ENCODE peak calls at places on chromosomes 5 and 9, in five cellular contexts. L, C, E, K and A are unnamed samples. For H3K4me1 and H3K27me3, the result is how much of the 10 kb centered on the place peaks cover.

GRCh38 chr9:88224938-88225337 is 86.7 kb upstream of the SPATA31C2 start:
- DNase-seq in L (no peak), C (no peak), E (no peak), K (no peak), A (no peak)

GRCh38 chr5:31291323-31291854 is 97.9 kb downstream of the CDH6 start:
- DNase-seq in L (peak), C (no peak), E (no peak), K (no peak), A (no peak)

GRCh38 chr5:2686725-2687124 is 64.8 kb downstream of the IRX2 start:
- DNase-seq in L (no peak), C (no peak), E (no peak), K (no peak), A (no peak)

GRCh38 chr9:137299938-137300337 is 2.1 kb downstream of the NRARP start:
- DNase-seq in L (no peak), C (peak), E (no peak), K (no peak), A (no peak)

GRCh38 chr5:106121972-106122605 is 1548.6 kb downstream of the EFNA5 start:
- DNase-seq in L (peak), C (peak), E (peak), K (no peak), A (no peak)

GRCh38 chr5:73444499-73445432 is 3.8 kb downstream of the FOXD1 start:
- DNase-seq in L (peak), C (no peak), E (no peak), K (no peak), A (no peak)

GRCh38 chr5:72082048-72082447 is 25.2 kb upstream of the MAP1B start:
- DNase-seq in L (no peak), C (no peak), E (no peak), K (no peak), A (no peak)

GRCh38 chr5:178739452-178740180 is 9.2 kb upstream of the ZNF354A start:
- DNase-seq in L (no peak), C (no peak), E (no peak), K (no peak), A (no peak)

GRCh38 chr5:72658161-72658560 is 151.0 kb upstream of the ZNF366 start:
- DNase-seq in L (no peak), C (no peak), E (no peak), K (no peak), A (no peak)

GRCh38 chr9:34403554-34404380 is 27.1 kb upstream of the MYORG start:
- DNase-seq in L (no peak), C (peak), E (peak), K (peak), A (peak)

GRCh38 chr5:11617080-11617479 is 287.2 kb downstream of the CTNND2 start:
- DNase-seq in L (no peak), C (no peak), E (no peak), K (no peak), A (no peak)

GRCh38 chr9:27407491-27407890 is 110.5 kb upstream of the EQTN start:
- DNase-seq in L (no peak), C (no peak), E (no peak), K (no peak), A (no peak)

GRCh38 chr5:141780240-141780951 is 97.8 kb downstream of the PCDH1 start:
- DNase-seq in L (no peak), C (no peak), E (no peak), K (no peak), A (no peak)

GRCh38 chr5:120779674-120780073 is 315.6 kb downstream of the PRR16 start:
- DNase-seq in L (no peak), C (no peak), E (no peak), K (no peak), A (no peak)

GRCh38 chr9:70121818-70122436 is 78.3 kb downstream of the MAMDC2 start:
- DNase-seq in L (no peak), C (no peak), E (no peak), K (no peak), A (no peak)

GRCh38 chr9:91954841-91955471 is 4.9 kb upstream of the ROR2 start:
- DNase-seq in L (no peak), C (peak), E (peak), K (peak), A (no peak)

GRCh38 chr5:398475-399295 is 44.3 kb upstream of the EXOC3 start:
- DNase-seq in L (peak), C (no peak), E (peak), K (no peak), A (peak)

GRCh38 chr5:80959138-80959537 is 1.0 kb upstream of the RASGRF2 start:
- DNase-seq in L (no peak), C (no peak), E (no peak), K (no peak), A (no peak)

GRCh38 chr5:78927657-78928282 is 57.3 kb downstream of the ARSB start:
- DNase-seq in L (no peak), C (no peak), E (peak), K (no peak), A (no peak)

GRCh38 chr5:132500931-132501628 is 10.5 kb upstream of the IRF1 start:
- DNase-seq in L (no peak), C (peak), E (peak), K (peak), A (no peak)

GRCh38 chr5:171420429-171421231 is 1.2 kb downstream of the FGF18 start:
- DNase-seq in L (no peak), C (peak), E (peak), K (peak), A (peak)

GRCh38 chr5:118611332-118611945 is 376.9 kb downstream of the DTWD2 start:
- DNase-seq in L (no peak), C (peak), E (peak), K (no peak), A (no peak)

GRCh38 chr5:103587185-103587748 is 24.7 kb upstream of the NUDT12 start:
- DNase-seq in L (no peak), C (no peak), E (peak), K (no peak), A (no peak)

GRCh38 chr5:171207256-171207866 is 101.7 kb upstream of the TLX3 start:
- DNase-seq in L (no peak), C (peak), E (peak), K (peak), A (no peak)

GRCh38 chr5:131268758-131269370 is 5.0 kb downstream of the CDC42SE2 start:
- DNase-seq in L (no peak), C (no peak), E (no peak), K (no peak), A (no peak)

GRCh38 chr5:131263648-131264452 is at the start of gene CDC42SE2:
- DNase-seq in L (peak), C (peak), E (peak), K (peak), A (peak)

GRCh38 chr5:131262953-131263541 is 806 bp upstream of the CDC42SE2 start:
- DNase-seq in L (no peak), C (no peak), E (no peak), K (no peak), A (no peak)

GRCh38 chr5:131264453-131265200 is 774 bp downstream of the CDC42SE2 start:
- DNase-seq in L (peak), C (peak), E (peak), K (no peak), A (no peak)

GRCh38 chr5:131265318-131265803 is 1.5 kb downstream of the CDC42SE2 start:
- DNase-seq in L (no peak), C (no peak), E (peak), K (no peak), A (no peak)
- H3K4me1 ChIP-seq in L (half or more), C (under half), E (under half), K (under half), A (under half)

GRCh38 chr9:97852399-97853055 is 499 bp upstream of the FOXE1 start:
- DNase-seq in L (no peak), C (no peak), E (no peak), K (no peak), A (peak)
- H3K27me3 ChIP-seq in L (half or more), C (half or more), E (half or more), K (half or more), A (under half)

GRCh38 chr9:112396416-112396815 is 16.5 kb downstream of the HSDL2 start:
- DNase-seq in L (no peak), C (no peak), E (no peak), K (no peak), A (no peak)

GRCh38 chr9:112403802-112404201 is 23.9 kb downstream of the HSDL2 start:
- DNase-seq in L (no peak), C (no peak), E (no peak), K (no peak), A (no peak)

GRCh38 chr9:112396872-112397271 is 17.0 kb downstream of the HSDL2 start:
- DNase-seq in L (no peak), C (no peak), E (no peak), K (no peak), A (no peak)

GRCh38 chr9:112404367-112404979 is 24.6 kb downstream of the HSDL2 start:
- DNase-seq in L (no peak), C (no peak), E (no peak), K (no peak), A (no peak)

DNA sequence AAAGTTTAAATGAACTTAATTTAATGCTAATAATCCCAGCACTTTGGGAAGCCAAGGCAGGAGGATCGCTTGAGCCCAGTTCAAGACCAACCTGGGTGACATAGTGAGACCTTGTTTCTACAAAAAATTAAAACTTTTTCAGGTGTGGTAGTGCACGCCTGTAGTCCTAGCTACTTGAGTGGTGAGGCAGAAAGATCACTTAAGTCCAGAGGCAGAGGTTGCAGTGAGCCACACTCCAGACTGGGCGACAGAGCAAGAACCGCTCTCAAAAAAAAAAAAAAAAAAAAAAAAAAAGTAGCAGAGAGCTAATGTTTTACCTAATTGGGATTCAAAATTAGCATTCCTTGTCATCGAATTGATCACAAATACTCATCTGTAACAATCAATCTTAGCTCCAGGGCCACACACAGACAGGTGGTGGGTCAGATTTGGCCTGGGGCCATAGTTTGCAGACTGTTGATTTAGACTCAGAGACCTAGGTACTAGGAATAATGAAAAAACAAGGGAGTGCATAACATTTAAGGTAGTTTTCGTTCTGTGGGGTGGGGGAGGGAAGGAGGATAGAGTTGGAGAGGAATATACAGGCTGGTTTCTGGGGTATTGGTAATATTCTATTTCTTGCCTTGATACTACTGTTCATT is 21.4 kb downstream of the HSDL2 start:
- DNase-seq in L (no peak), C (no peak), E (no peak), K (no peak), A (no peak)
- H3K27ac ChIP-seq in L (no peak), C (no peak), E (no peak), K (no peak), A (no peak)

DNA sequence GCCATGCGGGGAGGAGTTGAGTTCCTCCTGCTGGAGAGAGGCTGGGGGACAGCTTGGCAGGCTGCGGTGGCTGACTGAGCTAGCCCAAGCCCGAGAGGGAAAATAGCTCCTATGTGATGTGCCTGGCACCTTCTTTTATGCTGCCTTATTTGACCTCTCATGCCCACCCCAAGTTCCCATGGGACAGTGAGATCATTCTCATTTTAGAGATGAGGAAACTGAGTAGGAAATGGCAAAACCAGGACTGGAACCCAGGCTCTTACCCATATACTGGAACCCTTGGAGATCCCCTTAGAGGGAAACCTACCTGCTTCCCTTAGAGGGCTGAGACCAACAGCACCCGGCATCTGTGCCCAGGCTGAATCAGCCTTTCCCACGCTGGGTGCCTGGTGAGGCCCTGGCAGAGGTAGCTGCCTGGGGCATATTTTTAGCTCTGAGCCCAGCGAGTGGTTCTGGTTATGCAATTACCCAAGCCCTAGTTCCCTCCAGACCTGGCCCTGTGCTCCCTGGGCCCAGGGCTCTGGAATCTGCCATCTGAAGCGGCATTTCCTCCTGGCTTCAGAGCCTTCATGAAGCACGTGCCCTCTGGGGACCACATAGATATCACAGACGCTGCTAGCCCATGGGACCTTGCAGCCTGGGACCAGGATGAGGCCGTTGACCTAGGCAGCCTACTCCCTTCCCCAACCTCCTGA is 23.6 kb downstream of the COL27A1 start:
- DNase-seq in L (no peak), C (no peak), E (no peak), K (no peak), A (peak)
- H3K4me1 ChIP-seq in L (under half), C (under half), E (under half), K (under half), A (half or more)

DNA sequence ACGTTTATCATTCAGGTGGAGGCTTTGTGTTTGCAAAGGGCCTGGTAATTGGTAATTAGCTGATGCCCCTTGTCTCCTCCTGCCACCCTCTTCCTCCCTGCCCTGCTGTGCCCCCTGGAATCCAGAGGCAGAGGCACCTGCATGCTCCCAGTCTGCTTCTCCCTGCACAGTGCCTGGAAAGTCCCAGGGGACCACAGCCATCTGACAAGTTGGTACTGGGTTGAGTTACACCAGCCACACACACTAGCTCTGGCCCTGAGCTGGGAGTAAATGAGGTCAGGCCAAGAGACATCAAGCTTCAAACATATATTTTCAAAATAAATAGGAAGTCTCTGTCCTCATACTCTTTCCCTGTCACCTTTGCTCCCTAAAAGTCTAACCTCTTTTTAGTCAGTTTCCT is 56.3 kb downstream of the INSYN2B start:
- DNase-seq in L (no peak), C (no peak), E (no peak), K (no peak), A (no peak)
- H3K27me3 ChIP-seq in L (under half), C (under half), E (under half), K (under half), A (under half)

DNA sequence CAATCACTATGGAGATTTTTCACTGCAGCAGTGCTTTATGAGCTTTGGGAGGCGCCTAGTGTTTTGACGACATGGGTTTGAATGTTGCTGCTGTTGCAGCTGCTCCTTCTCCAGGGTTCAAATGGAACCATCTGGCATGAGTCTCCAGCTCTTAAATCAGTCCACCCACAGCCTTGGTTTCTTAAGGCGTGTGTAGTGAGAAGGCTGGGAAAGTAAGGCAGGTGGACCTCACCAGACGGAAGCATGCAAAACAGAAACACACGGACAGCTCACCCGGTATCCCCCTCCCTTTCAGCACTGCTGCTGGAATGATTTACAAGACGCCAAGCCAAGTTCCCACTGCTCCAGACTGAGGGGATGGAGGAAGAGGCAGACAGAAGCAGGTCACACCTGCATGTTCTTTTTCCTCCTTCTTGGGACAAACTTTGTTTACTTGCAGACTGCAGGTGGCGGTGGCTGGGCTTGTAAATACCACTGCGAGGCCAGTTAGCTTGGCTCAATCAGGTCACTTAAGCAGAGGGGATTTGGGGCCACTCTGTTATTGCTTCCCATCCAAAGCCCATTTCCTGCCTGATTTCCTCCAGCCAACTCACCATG is 47.4 kb downstream of the ADAM19 start:
- DNase-seq in L (no peak), C (no peak), E (peak), K (no peak), A (peak)
- H3K27ac ChIP-seq in L (no peak), C (no peak), E (no peak), K (no peak), A (no peak)

DNA sequence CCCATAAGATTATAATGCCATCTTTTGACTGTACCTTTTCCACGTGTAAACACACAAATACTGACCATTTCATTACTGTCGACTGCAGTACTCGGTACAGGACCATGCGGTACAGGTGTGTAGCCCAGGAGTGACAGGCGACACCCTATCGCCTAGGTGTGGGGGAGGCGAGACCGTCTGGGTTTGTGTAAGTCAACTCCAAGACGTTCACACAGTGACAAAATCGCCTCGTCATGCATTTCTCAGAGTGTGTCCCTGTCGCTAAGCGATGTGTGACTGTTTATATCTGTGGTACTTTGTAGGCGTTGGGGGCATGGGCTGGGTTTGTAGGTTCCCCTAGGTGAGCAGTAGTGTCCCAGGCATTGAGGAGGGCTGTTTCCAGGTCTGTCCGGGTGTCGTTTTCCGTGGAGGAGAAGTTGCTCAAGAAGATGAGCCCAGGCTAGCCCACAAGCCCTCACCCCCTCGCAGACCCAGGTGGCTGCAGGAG is 20.3 kb downstream of the NEK6 start:
- DNase-seq in L (no peak), C (no peak), E (no peak), K (no peak), A (no peak)
- H3K4me1 ChIP-seq in L (half or more), C (under half), E (under half), K (under half), A (under half)

GRCh38 chr5:167576126-167576525 is 715.3 kb upstream of the WWC1 start:
- DNase-seq in L (no peak), C (no peak), E (no peak), K (no peak), A (no peak)

GRCh38 chr5:167576928-167577327 is 714.5 kb upstream of the WWC1 start:
- DNase-seq in L (no peak), C (no peak), E (no peak), K (no peak), A (no peak)

GRCh38 chr5:167571824-167572223 is 719.6 kb upstream of the WWC1 start:
- DNase-seq in L (no peak), C (no peak), E (no peak), K (no peak), A (no peak)

GRCh38 chr5:167573274-167574127 is 717.9 kb upstream of the WWC1 start:
- DNase-seq in L (no peak), C (peak), E (peak), K (peak), A (no peak)

GRCh38 chr5:167574381-167574780 is 717.1 kb upstream of the WWC1 start:
- DNase-seq in L (no peak), C (no peak), E (no peak), K (no peak), A (no peak)
- H3K27me3 ChIP-seq in L (half or more), C (under half), E (half or more), K (under half), A (half or more)

GRCh38 chr5:126368239-126368812 is 54.9 kb upstream of the GRAMD2B start:
- DNase-seq in L (no peak), C (no peak), E (no peak), K (no peak), A (no peak)
- H3K27ac ChIP-seq in L (no peak), C (no peak), E (peak), K (no peak), A (no peak)